ENCODE peak calls at places on chromosomes 4 and X, in five cellular contexts. Z, O, Y, U and W are unnamed samples. For H3K9me2 and H3K9me3, the result is how much of the 10 kb centered on the place peaks cover.

GRCh38 chrX:45849261-45849660 is 648.6 kb upstream of the DIPK2B start:
- DNase-seq in Z (peak), O (peak), Y (peak), U (peak), W (no peak)

GRCh38 chrX:152307936-152308335 is 143.2 kb downstream of the GABRA3 start:
- DNase-seq in Z (no peak), O (no peak), Y (no peak), U (no peak), W (no peak)

GRCh38 chr4:110631582-110632505 is 9.0 kb upstream of the PITX2 start:
- DNase-seq in Z (peak), O (peak), Y (peak), U (peak), W (peak)

GRCh38 chr4:1418494-1419285 is 12.4 kb upstream of the NKX1-1 start:
- DNase-seq in Z (no peak), O (no peak), Y (no peak), U (no peak), W (no peak)

GRCh38 chr4:128811571-128812359 is 2.3 kb downstream of the JADE1 start:
- DNase-seq in Z (peak), O (peak), Y (peak), U (peak), W (peak)

GRCh38 chrX:264634-265455 is 16.3 kb upstream of the PLCXD1 start:
- DNase-seq in Z (no peak), O (peak), Y (no peak), U (no peak), W (no peak)

GRCh38 chr4:1487106-1487505 is 80.9 kb upstream of the NKX1-1 start:
- DNase-seq in Z (no peak), O (no peak), Y (no peak), U (no peak), W (no peak)

GRCh38 chrX:53422091-53422914 is at the start of the genes RIBC1 and SMC1A:
- DNase-seq in Z (peak), O (peak), Y (peak), U (peak), W (peak)

GRCh38 chrX:153882086-153882498 is 3.9 kb downstream of the L1CAM start:
- DNase-seq in Z (no peak), O (peak), Y (peak), U (no peak), W (no peak)

GRCh38 chr4:74055096-74055495 is 16.6 kb upstream of the CXCL3 start:
- DNase-seq in Z (peak), O (no peak), Y (no peak), U (no peak), W (no peak)

GRCh38 chrX:18661273-18661672 is 10.6 kb downstream of the RS1 start:
- DNase-seq in Z (no peak), O (no peak), Y (no peak), U (no peak), W (no peak)

GRCh38 chr4:148072789-148073188 is 340.9 kb downstream of the ARHGAP10 start:
- DNase-seq in Z (no peak), O (no peak), Y (no peak), U (no peak), W (no peak)

GRCh38 chrX:71607488-71607887 is 10.8 kb downstream of the CXCR3 start:
- DNase-seq in Z (no peak), O (no peak), Y (no peak), U (no peak), W (no peak)

GRCh38 chrX:108130889-108131288 is 39.3 kb downstream of the ATG4A start:
- DNase-seq in Z (no peak), O (no peak), Y (no peak), U (no peak), W (no peak)

GRCh38 chr4:122921971-122922876 is at the start of gene NUDT6:
- DNase-seq in Z (peak), O (peak), Y (peak), U (no peak), W (peak)

GRCh38 chrX:24147165-24147564 is 2.4 kb upstream of the ZFX start:
- DNase-seq in Z (no peak), O (no peak), Y (no peak), U (no peak), W (no peak)

GRCh38 chr4:77849278-77849965 is 13.2 kb upstream of the MRPL1 start:
- DNase-seq in Z (no peak), O (no peak), Y (no peak), U (no peak), W (no peak)

GRCh38 chr4:122854860-122855259 is 28.2 kb downstream of the FGF2 start:
- DNase-seq in Z (no peak), O (no peak), Y (no peak), U (no peak), W (no peak)

GRCh38 chr4:155837203-155837796 is 28.8 kb downstream of the ASIC5 start:
- DNase-seq in Z (no peak), O (no peak), Y (no peak), U (no peak), W (no peak)

GRCh38 chr4:39514888-39515401 is 12.3 kb downstream of the UGDH start:
- DNase-seq in Z (peak), O (peak), Y (no peak), U (peak), W (no peak)

GRCh38 chr4:8244931-8245460 is 24.6 kb upstream of the HTRA3 start:
- DNase-seq in Z (no peak), O (no peak), Y (no peak), U (no peak), W (no peak)

GRCh38 chr4:26235500-26235899 is 85.3 kb upstream of the RBPJ start:
- DNase-seq in Z (peak), O (peak), Y (no peak), U (no peak), W (no peak)

GRCh38 chrX:140360284-140360683 is 144.6 kb downstream of the SOX3 start:
- DNase-seq in Z (no peak), O (no peak), Y (no peak), U (no peak), W (no peak)

GRCh38 chrX:54427837-54428424 is 12.3 kb upstream of the TSR2 start:
- DNase-seq in Z (no peak), O (no peak), Y (no peak), U (no peak), W (no peak)

GRCh38 chr4:123892997-123893745 is 496.6 kb downstream of the SPRY1 start:
- DNase-seq in Z (no peak), O (peak), Y (peak), U (no peak), W (no peak)

GRCh38 chr4:101345271-101345595 is 2.1 kb downstream of the PPP3CA start:
- DNase-seq in Z (no peak), O (peak), Y (peak), U (no peak), W (peak)

GRCh38 chr4:113574636-113575103 is 186.9 kb downstream of the CAMK2D start:
- DNase-seq in Z (no peak), O (peak), Y (no peak), U (no peak), W (no peak)

GRCh38 chr4:88458091-88458740 is 1.3 kb downstream of the HERC5 start:
- DNase-seq in Z (no peak), O (no peak), Y (no peak), U (no peak), W (no peak)

GRCh38 chr4:189597341-189597740 is 343.3 kb upstream of the FRG1 start:
- DNase-seq in Z (no peak), O (no peak), Y (no peak), U (no peak), W (no peak)

GRCh38 chr4:41013746-41014145 is 200.6 kb downstream of the APBB2 start:
- DNase-seq in Z (no peak), O (no peak), Y (no peak), U (no peak), W (no peak)

GRCh38 chr4:41012308-41012707 is 202.0 kb downstream of the APBB2 start:
- DNase-seq in Z (no peak), O (peak), Y (no peak), U (no peak), W (no peak)

GRCh38 chr4:41014158-41014557 is 200.2 kb downstream of the APBB2 start:
- DNase-seq in Z (no peak), O (no peak), Y (no peak), U (no peak), W (no peak)

GRCh38 chr4:41009411-41009810 is 204.9 kb downstream of the APBB2 start:
- DNase-seq in Z (peak), O (peak), Y (no peak), U (no peak), W (no peak)

GRCh38 chr4:41015031-41015675 is 199.2 kb downstream of the APBB2 start:
- DNase-seq in Z (no peak), O (no peak), Y (no peak), U (no peak), W (no peak)
- H3K9me2 ChIP-seq in Z (under half), O (under half), Y (under half), U (under half), W (under half)

DNA sequence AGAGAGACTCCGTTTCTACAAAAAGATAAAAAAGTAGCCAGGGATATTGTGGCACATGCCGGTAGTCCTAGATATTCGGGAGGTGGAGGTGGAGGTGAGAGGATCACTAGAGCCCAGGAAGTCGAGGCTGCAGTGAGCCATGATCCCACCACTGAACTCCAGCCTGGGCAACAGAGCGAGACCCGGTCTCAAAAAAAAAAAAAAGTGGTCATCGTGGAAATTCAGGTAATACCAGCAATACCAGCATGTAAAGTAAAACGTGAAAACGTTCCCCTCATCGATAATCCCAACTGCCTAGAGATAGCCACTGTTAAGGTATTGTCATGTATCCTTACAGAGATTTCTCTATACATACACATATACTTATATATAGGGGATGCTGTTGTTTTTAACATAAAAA is 1.5 kb downstream of the MAGT1 start:
- DNase-seq in Z (no peak), O (no peak), Y (no peak), U (no peak), W (no peak)
- H3K9ac ChIP-seq in Z (peak), O (peak), Y (peak), U (no peak), W (peak)

GRCh38 chrX:49185062-49185394 is 1.1 kb downstream of the PRICKLE3 start:
- DNase-seq in Z (no peak), O (peak), Y (no peak), U (no peak), W (no peak)
- H3K9me3 ChIP-seq in Z (under half), O (under half), Y (under half), U (under half), W (under half)

DNA sequence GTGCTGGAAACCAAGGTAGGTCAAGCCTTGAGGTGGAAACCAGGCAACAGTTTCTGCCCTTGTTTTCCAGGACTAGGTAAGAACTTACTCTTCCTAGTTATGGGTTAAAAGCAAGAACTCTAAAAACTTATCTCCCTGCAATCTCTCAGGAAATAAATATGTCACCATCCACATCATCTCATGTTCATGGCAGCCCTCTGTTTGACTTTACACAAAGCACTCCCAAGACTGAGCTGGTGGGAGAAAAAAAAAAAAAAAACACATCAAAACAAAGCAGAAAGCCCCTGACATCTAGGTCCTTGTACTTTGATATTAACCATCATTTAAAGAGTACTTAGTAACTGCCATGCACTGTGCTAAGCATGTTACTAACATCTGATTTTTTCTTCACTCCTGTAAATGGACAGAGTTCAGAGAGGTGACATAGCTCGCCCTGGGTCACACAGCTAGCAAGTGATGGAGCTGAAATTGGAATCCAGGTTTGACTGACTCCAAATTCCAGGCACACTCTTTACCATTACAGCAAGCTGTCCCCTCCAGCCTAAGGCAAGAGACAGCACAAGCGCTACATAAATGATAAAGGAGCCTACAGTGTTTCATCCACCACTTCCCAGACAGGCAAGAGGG is 102.8 kb upstream of the NOCT start:
- DNase-seq in Z (no peak), O (no peak), Y (no peak), U (no peak), W (no peak)
- H3K9me2 ChIP-seq in Z (under half), O (under half), Y (under half), U (under half), W (under half)

DNA sequence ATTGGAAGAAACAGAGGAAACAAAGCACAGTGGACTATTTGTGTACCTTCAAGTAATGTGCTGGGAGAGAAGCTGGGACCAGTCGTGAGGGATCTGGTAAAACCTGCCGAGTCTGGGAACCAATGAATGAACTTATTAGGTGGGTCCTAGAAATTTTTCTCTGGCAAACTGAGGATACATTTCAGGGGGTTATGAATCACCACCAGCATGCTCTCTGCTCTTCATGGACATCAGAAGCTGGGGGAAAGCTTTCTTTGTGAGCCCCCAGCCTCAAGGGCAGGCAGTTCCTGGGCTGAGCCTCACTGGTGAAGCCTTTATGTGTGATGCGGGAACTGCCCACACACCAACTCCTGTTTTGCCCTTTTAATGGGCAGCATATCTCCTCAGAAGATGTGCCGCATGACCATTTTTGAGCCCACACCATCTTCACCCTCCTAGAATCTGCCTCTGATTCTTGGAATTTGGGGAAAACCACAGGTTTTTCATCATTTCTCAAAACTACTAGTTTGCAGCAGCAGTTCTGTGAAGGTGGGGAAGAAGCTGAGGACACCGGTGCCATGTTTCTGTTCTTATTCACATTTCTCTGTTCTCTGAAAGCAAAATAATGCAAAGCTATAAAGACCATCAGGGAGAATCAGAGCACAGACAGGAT is 95.5 kb upstream of the ENPP6 start:
- DNase-seq in Z (no peak), O (no peak), Y (no peak), U (no peak), W (no peak)
- H3K9ac ChIP-seq in Z (no peak), O (no peak), Y (no peak), U (no peak), W (no peak)

DNA sequence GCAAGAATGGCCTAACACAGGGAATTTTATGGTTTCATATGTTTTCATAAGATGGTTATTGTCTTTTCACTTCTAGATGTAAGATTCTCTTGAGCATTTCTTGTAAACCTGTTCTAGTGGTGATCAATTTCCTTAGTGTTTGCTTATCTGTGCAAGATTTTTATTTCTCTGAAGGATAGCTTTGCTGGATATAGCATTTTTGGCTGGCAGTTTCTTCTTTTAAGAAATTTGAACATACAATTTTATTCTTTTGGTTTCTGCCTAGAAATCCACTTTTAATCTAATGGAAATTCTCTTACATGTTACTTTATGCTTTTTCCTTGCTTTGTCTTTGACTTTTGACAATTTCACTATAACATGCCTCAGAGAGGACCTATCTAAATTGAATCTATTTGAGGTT is 276.5 kb upstream of the SFRP2 start:
- DNase-seq in Z (no peak), O (no peak), Y (no peak), U (no peak), W (no peak)
- H3K9me3 ChIP-seq in Z (under half), O (under half), Y (under half), U (under half), W (under half)

DNA sequence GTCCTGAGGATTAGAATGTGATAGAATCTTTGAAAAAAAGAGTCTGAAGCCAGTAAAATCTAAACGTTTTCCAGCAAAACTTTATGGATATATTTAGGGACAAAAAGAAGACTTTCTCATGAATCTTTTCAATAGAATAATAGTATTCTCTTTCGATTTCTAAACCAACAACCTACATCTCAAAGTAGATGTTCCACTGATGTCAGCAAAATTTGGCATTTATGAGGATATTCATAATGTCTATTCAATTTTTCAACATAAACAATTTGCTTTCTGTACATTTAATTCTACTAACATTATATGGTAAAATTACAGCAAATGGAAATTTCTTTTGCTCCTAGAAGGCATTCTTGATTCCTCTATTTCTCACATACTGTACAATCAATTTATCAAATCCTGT is 886.5 kb downstream of the CENPC start:
- DNase-seq in Z (no peak), O (no peak), Y (no peak), U (no peak), W (no peak)
- H3K9me2 ChIP-seq in Z (under half), O (under half), Y (under half), U (under half), W (under half)

GRCh38 chr4:37469286-37469685 is 216.9 kb downstream of the RELL1 start:
- DNase-seq in Z (no peak), O (no peak), Y (no peak), U (no peak), W (no peak)
- H3K9ac ChIP-seq in Z (no peak), O (no peak), Y (no peak), U (no peak), W (no peak)

GRCh38 chr4:18422685-18423084 is 401.1 kb upstream of the LCORL start:
- DNase-seq in Z (no peak), O (no peak), Y (no peak), U (no peak), W (no peak)
- H3K9me3 ChIP-seq in Z (under half), O (under half), Y (under half), U (under half), W (under half)

GRCh38 chr4:75737398-75737797 is 13.0 kb downstream of the USO1 start:
- DNase-seq in Z (no peak), O (no peak), Y (no peak), U (no peak), W (no peak)
- H3K9me2 ChIP-seq in Z (under half), O (under half), Y (under half), U (under half), W (under half)